ENCODE peak calls at places on chromosomes 3 and 15, in eight cellular contexts. U, H, M, Q, Z, S, T and J are unnamed samples.
A peak's percentile ranks its signal among the peaks of the same experiment; 100 is the strongest.

GRCh38 chr3:8319935-8320634 is 181.5 kb upstream of the LMCD1 start:
- DNase-seq in Q (no peak), M (no peak), S (no peak), Z (no peak), T (no peak), U (no peak), H (no peak), J (no peak)

GRCh38 chr3:128397484-128397883 is 69.2 kb downstream of the DNAJB8 start:
- DNase-seq in Q (no peak), U (no peak), S (no peak), H (no peak), M (no peak), T (no peak), Z (no peak), J (no peak)

GRCh38 chr3:125236331-125236903 is 23.9 kb upstream of the SLC12A8 start:
- DNase-seq in Z (no peak), U (no peak), M (no peak), T (no peak), H (no peak), S (no peak), Q (no peak), J (no peak)

GRCh38 chr3:121661376-121661775 is 673 bp upstream of the HCLS1 start:
- DNase-seq in H (no peak), Q (no peak), U (no peak), Z (no peak), M (no peak), S (no peak), T (no peak), J (no peak)

GRCh38 chr15:89335289-89336041 is 841 bp upstream of the POLG start:
- DNase-seq in T (no peak), S (peak; percentile 65), H (peak; percentile 57), Q (no peak), M (no peak), U (peak; percentile 79), Z (no peak), J (no peak)

GRCh38 chr3:169659858-169660614 is 3.5 kb downstream of the MECOM start:
- DNase-seq in Q (no peak), U (no peak), M (no peak), H (no peak), T (no peak), S (no peak), Z (no peak), J (no peak)

GRCh38 chr3:55654123-55654787 is 167.1 kb upstream of the WNT5A start:
- DNase-seq in H (no peak), M (no peak), S (no peak), Z (no peak), T (no peak), Q (no peak), U (no peak), J (no peak)

GRCh38 chr3:61268659-61269058 is 17.4 kb upstream of the FHIT start:
- DNase-seq in Q (no peak), H (no peak), S (no peak), Z (no peak), U (no peak), M (no peak), T (no peak), J (no peak)

GRCh38 chr3:196219194-196219969 is 3.0 kb downstream of the SLC51A start:
- DNase-seq in U (peak; percentile 35), Z (no peak), H (no peak), M (peak; percentile 95), T (peak; percentile 56), Q (peak; percentile 86), S (no peak), J (no peak)

GRCh38 chr15:78930577-78931388 is 14.1 kb downstream of the CTSH start:
- DNase-seq in H (no peak), T (no peak), U (no peak), M (no peak), Q (no peak), S (no peak), Z (peak; percentile 57), J (peak; percentile 85)

GRCh38 chr3:134066539-134067310 is 37.0 kb upstream of the SLCO2A1 start:
- DNase-seq in T (no peak), Z (no peak), S (no peak), U (no peak), M (no peak), H (no peak), Q (no peak), J (no peak)

GRCh38 chr3:50811893-50812292 is 137.2 kb downstream of the DOCK3 start:
- DNase-seq in U (no peak), Q (no peak), S (no peak), Z (no peak), H (no peak), T (no peak), M (no peak), J (no peak)

GRCh38 chr3:159486580-159486979 is 502.1 kb upstream of the IL12A start:
- DNase-seq in T (no peak), Q (no peak), S (no peak), Z (peak; percentile 22), U (no peak), H (peak; percentile 13), M (no peak), J (no peak)

GRCh38 chr3:108035751-108036150 is 55.1 kb downstream of the CD47 start:
- DNase-seq in U (no peak), H (no peak), Z (no peak), S (no peak), M (no peak), T (no peak), Q (no peak), J (no peak)

GRCh38 chr15:98035577-98036010 is 75.1 kb downstream of the ARRDC4 start:
- DNase-seq in U (no peak), M (no peak), T (no peak), Q (no peak), H (no peak), Z (no peak), S (no peak), J (no peak)

GRCh38 chr3:37050242-37050641 is 56.9 kb downstream of the MLH1 start:
- DNase-seq in U (no peak), T (no peak), M (no peak), H (no peak), S (peak; percentile 29), Z (no peak), Q (no peak), J (no peak)